ENCODE peak calls at places on chromosomes 7 and 10, in ten cellular contexts. D is stomach; T is sigmoid colon; Z is GM20000; O is HL-60; B is CD8-positive, alpha-beta T cell; V is PC-3; R is mesothelial cell of epicardium; M is heart right ventricle; W is ascending aorta. N is an unnamed sample.
A peak's percentile ranks its signal among the peaks of the same experiment; 100 is the strongest.

GRCh38 chr10:75611081-75611971 is 179.9 kb downstream of the LRMDA start:
- DNase-seq in D (no peak), T (no peak), Z (no peak), O (peak; percentile 67), B (no peak), V (no peak), R (no peak), M (no peak), W (no peak), N (no peak)

GRCh38 chr10:63206997-63207952 is 74.1 kb downstream of the NRBF2 start:
- DNase-seq in D (no peak), T (no peak), Z (peak; percentile 16), O (peak; percentile 19), B (no peak), V (no peak), R (no peak), M (peak; percentile 51), W (no peak), N (no peak)

GRCh38 chr10:122056431-122057094 is 67.6 kb downstream of the TACC2 start:
- DNase-seq in D (peak; percentile 51), T (peak; percentile 57), Z (no peak), O (no peak), B (no peak), V (peak; percentile 85), R (no peak), M (no peak), W (no peak), N (no peak)

GRCh38 chr7:135601182-135601581 is 43.5 kb downstream of the NUP205 start:
- DNase-seq in D (no peak), T (no peak), Z (no peak), O (no peak), B (no peak), V (no peak), R (no peak), M (no peak), W (no peak), N (no peak)

GRCh38 chr10:92404592-92404991 is 113.6 kb downstream of the MARCHF5 start:
- DNase-seq in D (no peak), T (no peak), Z (no peak), O (no peak), B (no peak), V (no peak), R (no peak), M (no peak), W (no peak), N (no peak)

GRCh38 chr10:48700493-48700892 is 15.8 kb downstream of the WDFY4 start:
- DNase-seq in D (no peak), T (no peak), Z (no peak), O (no peak), B (no peak), V (no peak), R (no peak), M (no peak), W (no peak), N (no peak)

GRCh38 chr10:84543077-84543476 is 214.7 kb downstream of the CCSER2 start:
- DNase-seq in D (no peak), T (no peak), Z (no peak), O (no peak), B (no peak), V (no peak), R (no peak), M (no peak), W (no peak), N (no peak)

GRCh38 chr10:18483787-18484186 is 167.6 kb downstream of the NSUN6 start:
- DNase-seq in D (no peak), T (no peak), Z (no peak), O (no peak), B (no peak), V (no peak), R (no peak), M (no peak), W (no peak), N (no peak)

GRCh38 chr10:73467210-73467609 is 28.6 kb downstream of the PPP3CB start:
- DNase-seq in D (no peak), T (no peak), Z (peak; percentile 25), O (no peak), B (no peak), V (no peak), R (no peak), M (no peak), W (no peak), N (no peak)

GRCh38 chr7:41701542-41701941 is 1.3 kb downstream of the INHBA start:
- DNase-seq in D (no peak), T (no peak), Z (no peak), O (no peak), B (no peak), V (no peak), R (no peak), M (no peak), W (no peak), N (no peak)

GRCh38 chr7:36312064-36312914 is 77.4 kb upstream of the ANLN start:
- DNase-seq in D (peak; percentile 90), T (no peak), Z (no peak), O (no peak), B (no peak), V (no peak), R (no peak), M (no peak), W (no peak), N (no peak)

GRCh38 chr10:127059314-127059713 is 137.1 kb downstream of the INSYN2A start:
- DNase-seq in D (no peak), T (no peak), Z (no peak), O (no peak), B (no peak), V (no peak), R (no peak), M (no peak), W (no peak), N (no peak)

GRCh38 chr10:80171248-80171660 is 34.1 kb downstream of the ANXA11 start:
- DNase-seq in D (peak; percentile 91), T (peak; percentile 57), Z (no peak), O (no peak), B (no peak), V (peak; percentile 100), R (no peak), M (no peak), W (no peak), N (no peak)

GRCh38 chr10:131180941-131181855 is 130.3 kb downstream of the TCERG1L start:
- DNase-seq in D (no peak), T (peak; percentile 36), Z (no peak), O (no peak), B (no peak), V (no peak), R (no peak), M (no peak), W (no peak), N (no peak)

GRCh38 chr7:114889646-114890285 is 32.1 kb upstream of the MDFIC start:
- DNase-seq in D (no peak), T (no peak), Z (no peak), O (no peak), B (no peak), V (peak; percentile 87), R (no peak), M (no peak), W (no peak), N (no peak)

GRCh38 chr7:124908258-124908657 is 21.4 kb downstream of the POT1 start:
- DNase-seq in D (no peak), T (no peak), Z (no peak), O (no peak), B (no peak), V (no peak), R (no peak), M (no peak), W (no peak), N (no peak)

GRCh38 chr7:98627062-98627790 is 10.1 kb downstream of the NPTX2 start:
- DNase-seq in D (peak; percentile 16), T (no peak), Z (no peak), O (no peak), B (no peak), V (no peak), R (no peak), M (no peak), W (no peak), N (no peak)

GRCh38 chr10:90579602-90580242 is 278.1 kb downstream of the HTR7 start:
- DNase-seq in D (no peak), T (no peak), Z (no peak), O (no peak), B (no peak), V (peak; percentile 80), R (no peak), M (no peak), W (no peak), N (no peak)
- TF ChIP-seq CTCF in D (no peak), T (no peak), Z (no peak), O (no peak), B (no peak), V (peak; percentile 55), R (no peak), M (no peak), W (no peak), N (no peak)

GRCh38 chr7:27700501-27700900 is 37.8 kb upstream of the HIBADH start:
- DNase-seq in D (no peak), T (no peak), Z (no peak), O (no peak), B (no peak), V (no peak), R (no peak), M (no peak), W (no peak), N (no peak)
- TF ChIP-seq CTCF in D (no peak), T (no peak), Z (no peak), O (no peak), B (no peak), V (no peak), R (no peak), M (no peak), W (no peak), N (no peak)

GRCh38 chr7:2661096-2661449 is 26.9 kb upstream of the AMZ1 start:
- DNase-seq in D (no peak), T (no peak), Z (no peak), O (no peak), B (no peak), V (no peak), R (no peak), M (no peak), W (no peak), N (no peak)
- TF ChIP-seq CTCF in D (no peak), T (no peak), Z (no peak), O (no peak), B (no peak), V (peak; percentile 11), R (no peak), M (no peak), W (no peak), N (no peak)

GRCh38 chr10:78772986-78773530 is 295.7 kb upstream of the ZMIZ1 start:
- DNase-seq in D (no peak), T (no peak), Z (no peak), O (no peak), B (no peak), V (no peak), R (no peak), M (no peak), W (no peak), N (no peak)

GRCh38 chr10:78771215-78771614 is 297.6 kb upstream of the ZMIZ1 start:
- DNase-seq in D (no peak), T (no peak), Z (no peak), O (no peak), B (no peak), V (no peak), R (no peak), M (no peak), W (no peak), N (no peak)

GRCh38 chr10:78772486-78772885 is 296.3 kb upstream of the ZMIZ1 start:
- DNase-seq in D (no peak), T (no peak), Z (no peak), O (no peak), B (no peak), V (no peak), R (no peak), M (no peak), W (no peak), N (no peak)

GRCh38 chr10:78770167-78771090 is 298.3 kb upstream of the ZMIZ1 start:
- DNase-seq in D (no peak), T (no peak), Z (no peak), O (no peak), B (no peak), V (no peak), R (no peak), M (no peak), W (no peak), N (no peak)

GRCh38 chr10:78772083-78772482 is 296.7 kb upstream of the ZMIZ1 start:
- DNase-seq in D (no peak), T (no peak), Z (no peak), O (no peak), B (no peak), V (no peak), R (no peak), M (no peak), W (no peak), N (no peak)
- TF ChIP-seq CTCF in D (no peak), T (no peak), Z (no peak), O (no peak), B (no peak), V (peak; percentile 13), R (no peak), M (no peak), W (no peak), N (no peak)